ENCODE peak calls at places on chromosomes 6 and 20, in four cellular contexts. I is body of pancreas, M is K562, A is endothelial cell. S is an unnamed sample.
A peak's percentile ranks its signal among the peaks of the same experiment; 100 is the strongest.

GRCh38 chr6:99178168-99178567 is 171.3 kb downstream of the FAXC start:
- DNase-seq in I (no peak), M (no peak), A (no peak), S (no peak)

GRCh38 chr20:588932-589672 is 21.0 kb downstream of the TCF15 start:
- DNase-seq in I (no peak), M (no peak), A (no peak), S (peak; percentile 77)

GRCh38 chr6:130933712-130934200 is 106.5 kb downstream of the SMLR1 start:
- DNase-seq in I (no peak), M (no peak), A (no peak), S (no peak)

GRCh38 chr6:41367700-41368099 is 32.3 kb downstream of the NCR2 start:
- DNase-seq in I (no peak), M (peak; percentile 69), A (peak; percentile 77), S (peak; percentile 48)

GRCh38 chr6:157990321-157991066 is 8.8 kb downstream of the SYNJ2 start:
- DNase-seq in I (no peak), M (no peak), A (no peak), S (peak; percentile 33)

GRCh38 chr20:46666818-46667515 is 15.7 kb upstream of the SLC13A3 start:
- DNase-seq in I (no peak), M (no peak), A (no peak), S (no peak)

GRCh38 chr20:8527998-8528397 is 395.9 kb downstream of the PLCB1 start:
- DNase-seq in I (no peak), M (no peak), A (no peak), S (no peak)

GRCh38 chr6:148423133-148423532 is 80.5 kb downstream of the SASH1 start:
- DNase-seq in I (no peak), M (no peak), A (no peak), S (no peak)

GRCh38 chr6:160949531-160949930 is 42.0 kb upstream of the MAP3K4 start:
- DNase-seq in I (no peak), M (no peak), A (no peak), S (no peak)

GRCh38 chr6:6885521-6886088 is 222.2 kb upstream of the RREB1 start:
- DNase-seq in I (peak; percentile 27), M (peak; percentile 69), A (no peak), S (no peak)

GRCh38 chr20:19047040-19047950 is 165.1 kb upstream of the SLC24A3 start:
- DNase-seq in I (peak; percentile 32), M (no peak), A (no peak), S (no peak)

GRCh38 chr20:58652606-58653303 is 1.7 kb downstream of the STX16 start:
- DNase-seq in I (no peak), M (peak; percentile 40), A (no peak), S (no peak)

GRCh38 chr6:45625191-45625664 is 247.5 kb upstream of the SUPT3H start:
- DNase-seq in I (no peak), M (no peak), A (no peak), S (no peak)

GRCh38 chr6:75109757-75110156 is 96.1 kb downstream of the COL12A1 start:
- DNase-seq in I (no peak), M (no peak), A (no peak), S (no peak)

GRCh38 chr6:116144590-116144989 is 18.7 kb upstream of the COL10A1 start:
- DNase-seq in I (no peak), M (peak; percentile 28), A (no peak), S (no peak)

GRCh38 chr6:95087394-95088097 is 489.8 kb upstream of the MANEA start:
- DNase-seq in I (peak; percentile 17), M (no peak), A (no peak), S (no peak)

DNA sequence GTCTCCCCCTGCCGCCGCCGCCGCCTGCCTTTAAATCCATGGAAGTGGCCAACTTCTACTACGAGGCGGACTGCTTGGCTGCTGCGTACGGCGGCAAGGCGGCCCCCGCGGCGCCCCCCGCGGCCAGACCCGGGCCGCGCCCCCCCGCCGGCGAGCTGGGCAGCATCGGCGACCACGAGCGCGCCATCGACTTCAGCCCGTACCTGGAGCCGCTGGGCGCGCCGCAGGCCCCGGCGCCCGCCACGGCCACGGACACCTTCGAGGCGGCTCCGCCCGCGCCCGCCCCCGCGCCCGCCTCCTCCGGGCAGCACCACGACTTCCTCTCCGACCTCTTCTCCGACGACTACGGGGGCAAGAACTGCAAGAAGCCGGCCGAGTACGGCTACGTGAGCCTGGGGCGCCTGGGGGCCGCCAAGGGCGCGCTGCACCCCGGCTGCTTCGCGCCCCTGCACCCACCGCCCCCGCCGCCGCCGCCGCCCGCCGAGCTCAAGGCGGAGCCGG is 485 bp downstream of the CEBPB start:
- DNase-seq in I (peak; percentile 74), M (peak; percentile 75), A (peak; percentile 53), S (peak; percentile 75)
- TF ChIP-seq CTCF in I (no peak), M (no peak), A (no peak), S (no peak)

GRCh38 chr20:3612795-3613560 is 50.2 kb downstream of the GFRA4 start:
- DNase-seq in I (no peak), M (no peak), A (no peak), S (no peak)
- TF ChIP-seq CTCF in I (no peak), M (no peak), A (no peak), S (no peak)

GRCh38 chr6:13903399-13903798 is 21.4 kb upstream of the RNF182 start:
- DNase-seq in I (no peak), M (no peak), A (no peak), S (no peak)
- TF ChIP-seq CTCF in I (no peak), M (no peak), A (no peak), S (no peak)

DNA sequence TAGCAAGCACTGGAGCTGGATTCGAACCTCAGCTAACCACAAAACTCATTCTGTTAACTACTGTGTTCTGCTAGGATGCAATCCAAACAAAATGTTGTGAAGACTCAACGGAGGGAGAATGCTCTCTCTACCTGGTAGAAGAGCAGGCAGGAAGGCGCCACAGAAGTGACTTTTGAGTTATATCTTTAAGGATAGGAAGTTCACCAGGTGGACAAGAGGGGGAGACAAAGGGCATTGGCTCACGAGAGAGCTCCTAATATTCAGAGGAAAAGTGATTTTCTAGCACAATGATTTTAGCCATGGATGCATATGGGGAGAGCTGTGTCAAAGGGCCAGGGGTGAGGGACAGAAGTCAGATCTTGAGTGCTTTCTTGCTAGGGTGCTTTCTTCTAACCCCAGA is 108.4 kb upstream of the MAFB start:
- DNase-seq in I (no peak), M (peak; percentile 31), A (peak; percentile 17), S (peak; percentile 16)
- TF ChIP-seq CTCF in I (peak; percentile 31), M (peak; percentile 66), A (peak; percentile 63), S (peak; percentile 32)

GRCh38 chr20:60011512-60012507 is 53.6 kb downstream of the CDH26 start:
- DNase-seq in I (no peak), M (no peak), A (no peak), S (no peak)

GRCh38 chr20:60008130-60008808 is 50.0 kb downstream of the CDH26 start:
- DNase-seq in I (no peak), M (no peak), A (no peak), S (no peak)

GRCh38 chr20:60009318-60009717 is 51.1 kb downstream of the CDH26 start:
- DNase-seq in I (no peak), M (no peak), A (no peak), S (no peak)

GRCh38 chr20:60010689-60011417 is 52.6 kb downstream of the CDH26 start:
- DNase-seq in I (no peak), M (no peak), A (no peak), S (no peak)

DNA sequence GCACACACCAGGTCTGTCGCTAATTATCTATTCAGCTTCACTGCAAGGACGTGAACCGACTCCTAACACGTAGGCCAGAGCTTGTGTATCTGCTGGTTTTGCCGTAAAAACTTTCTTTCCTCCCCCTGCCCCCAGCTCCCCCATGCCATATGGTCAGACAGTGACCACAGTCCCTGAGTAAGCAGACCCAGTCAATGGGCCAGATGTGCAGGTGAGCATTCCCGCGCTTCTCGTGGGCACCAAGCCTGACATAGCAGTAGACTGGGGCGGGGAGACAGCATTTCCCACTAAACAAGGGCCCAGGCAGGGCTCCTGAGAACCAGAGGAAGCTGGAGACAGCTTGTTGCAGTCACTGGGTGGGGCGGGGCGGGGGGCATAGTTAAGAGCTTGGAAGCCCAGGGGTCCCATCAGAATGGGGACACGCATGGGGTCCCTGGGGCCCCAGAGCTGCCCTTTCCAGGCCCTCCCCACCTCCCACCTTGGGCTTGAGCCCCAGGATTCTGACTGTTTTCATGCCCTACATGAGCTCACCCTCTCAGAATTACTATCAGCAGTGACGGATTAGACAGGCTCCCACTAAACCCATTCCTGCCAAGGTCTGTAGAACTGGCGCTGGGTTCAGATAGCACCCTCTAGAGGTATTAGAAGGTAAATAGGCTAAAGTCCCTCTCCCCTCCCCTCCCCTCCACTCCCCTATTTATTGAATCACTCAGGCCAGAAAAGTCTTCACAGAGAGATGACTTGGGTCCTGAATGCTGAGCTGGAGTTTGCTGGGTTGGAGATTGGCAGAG is 51.8 kb downstream of the CDH26 start:
- DNase-seq in I (no peak), M (peak; percentile 18), A (no peak), S (no peak)
- TF ChIP-seq CTCF in I (no peak), M (peak; percentile 50), A (peak; percentile 21), S (no peak)

GRCh38 chr6:137341721-137342195 is 122.6 kb upstream of the IFNGR1 start:
- DNase-seq in I (peak; percentile 41), M (no peak), A (no peak), S (peak; percentile 27)
- TF ChIP-seq CTCF in I (peak; percentile 42), M (no peak), A (no peak), S (no peak)